ENCODE peak calls at places on chromosomes 16 and 17, in five cellular contexts. One of them, this sample, is unnamed.
A peak's percentile ranks its signal among the peaks of the same experiment; 100 is the strongest.

GRCh38 chr16:64974381-64974780 is 147.5 kb downstream of the CDH11 start:
- DNase-seq in uterus: no peak
- DNase-seq in NT2/D1: no peak
- DNase-seq in psoas muscle: no peak
- DNase-seq in NCI-H1105 treated with DMSO at 0.1 percent for 48 hours: no peak
- DNase-seq in this sample: no peak

GRCh38 chr17:10161392-10161791 is 37.0 kb downstream of the GAS7 start:
- DNase-seq in uterus: no peak
- DNase-seq in NT2/D1: no peak
- DNase-seq in psoas muscle: no peak
- DNase-seq in NCI-H1105 treated with DMSO at 0.1 percent for 48 hours: no peak
- DNase-seq in this sample: no peak

GRCh38 chr16:66616592-66616991 is 12.1 kb downstream of the CMTM3 start:
- DNase-seq in uterus: no peak
- DNase-seq in NT2/D1: no peak
- DNase-seq in psoas muscle: no peak
- DNase-seq in NCI-H1105 treated with DMSO at 0.1 percent for 48 hours: no peak
- DNase-seq in this sample: no peak

GRCh38 chr16:10362077-10362863 is 23.6 kb upstream of the ATF7IP2 start:
- DNase-seq in uterus: no peak
- DNase-seq in NT2/D1: no peak
- DNase-seq in psoas muscle: no peak
- DNase-seq in NCI-H1105 treated with DMSO at 0.1 percent for 48 hours: no peak
- DNase-seq in this sample: no peak

GRCh38 chr17:28737770-28738679 is 5.8 kb upstream of the TRAF4 start:
- DNase-seq in uterus: no peak
- DNase-seq in NT2/D1: no peak
- DNase-seq in psoas muscle: peak; percentile 36
- DNase-seq in NCI-H1105 treated with DMSO at 0.1 percent for 48 hours: no peak
- DNase-seq in this sample: no peak

GRCh38 chr16:3171181-3171854 is 16.7 kb upstream of the OR1F1 start:
- DNase-seq in uterus: no peak
- DNase-seq in NT2/D1: no peak
- DNase-seq in psoas muscle: no peak
- DNase-seq in NCI-H1105 treated with DMSO at 0.1 percent for 48 hours: no peak
- DNase-seq in this sample: no peak

GRCh38 chr16:66520406-66521194 is 29.3 kb downstream of the TK2 start:
- DNase-seq in uterus: no peak
- DNase-seq in NT2/D1: no peak
- DNase-seq in psoas muscle: peak; percentile 66
- DNase-seq in NCI-H1105 treated with DMSO at 0.1 percent for 48 hours: no peak
- DNase-seq in this sample: no peak

GRCh38 chr17:81391964-81392908 is 3.0 kb upstream of the BAHCC1 start:
- DNase-seq in uterus: peak; percentile 81
- DNase-seq in NT2/D1: no peak
- DNase-seq in psoas muscle: peak; percentile 85
- DNase-seq in NCI-H1105 treated with DMSO at 0.1 percent for 48 hours: peak; percentile 10
- DNase-seq in this sample: no peak

GRCh38 chr17:7626307-7626706 is 1.3 kb downstream of the SAT2 start:
- DNase-seq in uterus: no peak
- DNase-seq in NT2/D1: no peak
- DNase-seq in psoas muscle: no peak
- DNase-seq in NCI-H1105 treated with DMSO at 0.1 percent for 48 hours: no peak
- DNase-seq in this sample: no peak